ENCODE peak calls at places on chromosome 3, in five cellular contexts. H is H9, V is GM12865, T is pancreas, J is heart left ventricle. M is an unnamed sample.

GRCh38 chr3:161422171-161422693 is 50.9 kb upstream of the SPTSSB start:
- DNase-seq in H (no peak), V (no peak), T (no peak), J (no peak), M (no peak)

GRCh38 chr3:17632401-17633100 is 109.9 kb downstream of the TBC1D5 start:
- DNase-seq in H (no peak), V (peak), T (no peak), J (no peak), M (no peak)

GRCh38 chr3:56782215-56782614 is 19.5 kb downstream of the ARHGEF3 start:
- DNase-seq in H (no peak), V (no peak), T (no peak), J (no peak), M (no peak)

GRCh38 chr3:49554639-49555265 is 475 bp downstream of the BSN start:
- DNase-seq in H (peak), V (no peak), T (peak), J (peak), M (no peak)

GRCh38 chr3:29711255-29711771 is 430.4 kb downstream of the RBMS3 start:
- DNase-seq in H (no peak), V (no peak), T (no peak), J (no peak), M (no peak)

GRCh38 chr3:61729235-61729634 is 167.9 kb downstream of the PTPRG start:
- DNase-seq in H (no peak), V (no peak), T (no peak), J (no peak), M (no peak)

GRCh38 chr3:11291808-11292207 is 19.6 kb downstream of the ATG7 start:
- DNase-seq in H (no peak), V (no peak), T (no peak), J (no peak), M (no peak)

GRCh38 chr3:13575459-13576061 is 26.6 kb downstream of the FBLN2 start:
- DNase-seq in H (no peak), V (no peak), T (no peak), J (no peak), M (no peak)

GRCh38 chr3:172040976-172041963 is 1.9 kb downstream of the FNDC3B start:
- DNase-seq in H (no peak), V (no peak), T (no peak), J (no peak), M (peak)

GRCh38 chr3:64022451-64023186 is 675 bp downstream of the PSMD6 start:
- DNase-seq in H (no peak), V (peak), T (peak), J (peak), M (no peak)
- TF ChIP-seq CTCF in H (no peak), V (no peak), T (no peak), J (no peak), M (no peak)

DNA sequence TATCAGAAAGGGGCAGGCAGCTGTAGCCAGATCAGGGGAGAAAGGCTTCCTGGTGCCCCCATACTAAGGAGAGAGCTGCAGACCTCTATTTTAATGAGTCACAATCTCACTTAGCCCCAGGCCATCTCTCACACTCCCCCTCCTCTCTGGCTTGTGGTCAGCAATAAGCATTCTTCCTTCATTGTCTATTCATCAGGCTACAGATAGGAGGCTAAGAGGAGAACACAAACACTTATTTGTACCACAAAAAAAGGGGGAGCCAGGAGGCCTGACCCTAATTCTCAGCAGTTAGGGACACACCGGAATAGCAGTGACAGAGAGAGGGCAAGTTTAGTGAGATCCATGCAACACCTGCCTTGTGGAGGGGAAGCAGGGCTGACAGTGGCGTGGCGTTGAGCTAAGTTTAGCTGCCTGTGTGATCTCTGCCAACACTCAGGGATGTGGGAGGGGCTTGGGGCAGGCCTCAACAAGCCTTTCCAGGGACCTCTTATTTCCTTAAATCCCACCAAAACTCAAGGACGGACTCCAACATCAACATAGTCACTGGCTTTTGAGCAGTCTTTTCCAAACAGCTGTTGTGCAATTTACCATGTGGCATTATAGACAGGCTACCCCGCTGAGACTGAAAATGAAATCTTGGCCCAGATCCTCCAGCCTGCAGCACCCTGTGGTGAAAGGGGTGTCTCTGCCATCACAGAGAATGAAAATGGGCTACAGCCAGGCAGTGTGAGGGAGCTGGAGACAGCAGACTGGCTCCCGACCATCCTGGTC is 191.9 kb upstream of the TSC22D2 start:
- DNase-seq in H (no peak), V (no peak), T (no peak), J (peak), M (no peak)
- TF ChIP-seq CTCF in H (no peak), V (no peak), T (no peak), J (no peak), M (no peak)

GRCh38 chr3:139522421-139522820 is 17.1 kb downstream of the RBP1 start:
- DNase-seq in H (peak), V (no peak), T (no peak), J (no peak), M (no peak)
- TF ChIP-seq CTCF in H (peak), V (no peak), T (no peak), J (no peak), M (no peak)

GRCh38 chr3:114365268-114365667 is 71.4 kb downstream of the TIGIT start:
- DNase-seq in H (no peak), V (no peak), T (no peak), J (no peak), M (no peak)

GRCh38 chr3:114363554-114364202 is 69.8 kb downstream of the TIGIT start:
- DNase-seq in H (no peak), V (no peak), T (no peak), J (no peak), M (no peak)

GRCh38 chr3:114361391-114361790 is 67.6 kb downstream of the TIGIT start:
- DNase-seq in H (no peak), V (no peak), T (no peak), J (no peak), M (no peak)

GRCh38 chr3:114364806-114365205 is 71.0 kb downstream of the TIGIT start:
- DNase-seq in H (no peak), V (no peak), T (no peak), J (no peak), M (no peak)

GRCh38 chr3:114362815-114363214 is 69.0 kb downstream of the TIGIT start:
- DNase-seq in H (no peak), V (peak), T (no peak), J (no peak), M (no peak)
- TF ChIP-seq CTCF in H (peak), V (peak), T (no peak), J (peak), M (no peak)

GRCh38 chr3:47420511-47421484 is 40.0 kb downstream of the PTPN23 start:
- DNase-seq in H (peak), V (peak), T (peak), J (peak), M (peak)

GRCh38 chr3:47422743-47423142 is 41.9 kb downstream of the PTPN23 start:
- DNase-seq in H (no peak), V (no peak), T (no peak), J (no peak), M (no peak)

GRCh38 chr3:47420044-47420430 is 39.2 kb downstream of the PTPN23 start:
- DNase-seq in H (no peak), V (no peak), T (peak), J (no peak), M (no peak)

GRCh38 chr3:47423548-47424145 is 42.8 kb downstream of the PTPN23 start:
- DNase-seq in H (no peak), V (no peak), T (no peak), J (no peak), M (no peak)

GRCh38 chr3:47421741-47422649 is 41.2 kb downstream of the PTPN23 start:
- DNase-seq in H (no peak), V (no peak), T (peak), J (peak), M (peak)
- TF ChIP-seq CTCF in H (peak), V (peak), T (no peak), J (no peak), M (peak)

GRCh38 chr3:65439641-65440040 is 599.1 kb downstream of the MAGI1 start:
- DNase-seq in H (peak), V (peak), T (no peak), J (peak), M (peak)
- TF ChIP-seq CTCF in H (peak), V (peak), T (peak), J (peak), M (no peak)

GRCh38 chr3:186082150-186082549 is 26.7 kb downstream of the ETV5 start:
- DNase-seq in H (no peak), V (no peak), T (no peak), J (no peak), M (no peak)
- TF ChIP-seq CTCF in H (no peak), V (no peak), T (no peak), J (no peak), M (no peak)

M was measured in Peyer's patch.